ENCODE peak calls at places on chromosome 21, in four cellular contexts. X is K562, T is HepG2, L is GM12878. P is an unnamed sample.

GRCh38 chr21:33451634-33452071 is 28.1 kb downstream of the TMEM50B start:
- DNase-seq in X (no peak), T (peak), L (no peak), P (no peak)

GRCh38 chr21:27149034-27149433 is 182.1 kb upstream of the ADAMTS5 start:
- DNase-seq in L (no peak), T (no peak), X (no peak), P (no peak)

GRCh38 chr21:17257784-17258183 is 255.1 kb upstream of the CXADR start:
- DNase-seq in T (no peak), X (no peak), L (no peak), P (no peak)

GRCh38 chr21:19855522-19855921 is 1142.7 kb upstream of the NCAM2 start:
- DNase-seq in X (no peak), T (no peak), L (no peak), P (no peak)

GRCh38 chr21:32329331-32329730 is 30.7 kb downstream of the MRAP start:
- DNase-seq in T (no peak), X (no peak), L (no peak), P (no peak)

GRCh38 chr21:23694396-23694795 is 1912.9 kb downstream of the MRPL39 start:
- DNase-seq in T (no peak), X (no peak), L (no peak), P (no peak)

GRCh38 chr21:17554619-17555472 is 42.0 kb downstream of the CXADR start:
- DNase-seq in L (no peak), T (peak), X (peak), P (no peak)

GRCh38 chr21:8990326-8991087 is 1530.9 kb upstream of the TPTE start:
- DNase-seq in X (no peak), T (peak), L (no peak), P (no peak)

GRCh38 chr21:17725339-17725738 is 93.8 kb downstream of the C21orf91 start:
- DNase-seq in L (no peak), T (no peak), X (no peak), P (no peak)

GRCh38 chr21:16406355-16406754 is 676.6 kb downstream of the USP25 start:
- DNase-seq in X (no peak), L (no peak), T (no peak), P (no peak)

GRCh38 chr21:29372063-29372802 is 73.5 kb downstream of the BACH1 start:
- DNase-seq in T (peak), X (peak), L (peak), P (peak)

GRCh38 chr21:29154270-29154669 is 23.8 kb downstream of the MAP3K7CL start:
- DNase-seq in X (no peak), L (no peak), T (no peak), P (no peak)

GRCh38 chr21:33783173-33783572 is 132.4 kb downstream of the ATP5PO start:
- DNase-seq in L (no peak), X (no peak), T (no peak), P (no peak)

GRCh38 chr21:7947422-7947821 is 2574.0 kb upstream of the TPTE start:
- DNase-seq in L (no peak), X (no peak), T (no peak), P (no peak)

GRCh38 chr21:33231526-33231925 is 1.8 kb downstream of the IFNAR2 start:
- DNase-seq in L (no peak), X (no peak), T (no peak), P (no peak)

GRCh38 chr21:17387030-17387617 is 125.7 kb upstream of the CXADR start:
- DNase-seq in L (peak), T (peak), X (peak), P (peak)

GRCh38 chr21:40640427-40640826 is 206.5 kb downstream of the DSCAM start:
- DNase-seq in X (no peak), T (no peak), L (no peak), P (no peak)

GRCh38 chr21:29342394-29342957 is 43.8 kb downstream of the BACH1 start:
- DNase-seq in X (no peak), T (no peak), L (peak), P (no peak)

GRCh38 chr21:22138297-22139016 is 1140.2 kb downstream of the NCAM2 start:
- DNase-seq in L (no peak), T (no peak), X (no peak), P (no peak)

GRCh38 chr21:15063081-15063820 is 1.5 kb downstream of the NRIP1 start:
- DNase-seq in T (peak), L (no peak), X (peak), P (no peak)

GRCh38 chr21:29152936-29153335 is 22.5 kb downstream of the MAP3K7CL start:
- DNase-seq in T (no peak), L (no peak), X (no peak), P (no peak)

GRCh38 chr21:15204140-15204774 is 139.5 kb upstream of the NRIP1 start:
- DNase-seq in T (no peak), L (no peak), X (no peak), P (no peak)

GRCh38 chr21:40938078-40938477 is 91.1 kb upstream of the DSCAM start:
- DNase-seq in L (no peak), T (no peak), X (no peak), P (no peak)

GRCh38 chr21:23578027-23578426 is 2029.3 kb downstream of the MRPL39 start:
- DNase-seq in T (no peak), L (no peak), X (no peak), P (no peak)

GRCh38 chr21:16571594-16571993 is 841.8 kb downstream of the USP25 start:
- DNase-seq in X (no peak), T (no peak), L (no peak), P (no peak)

GRCh38 chr21:36454079-36454478 is 25.8 kb downstream of the CLDN14 start:
- DNase-seq in T (no peak), L (no peak), X (no peak), P (no peak)

GRCh38 chr21:33211732-33212131 is 18.0 kb upstream of the IFNAR2 start:
- DNase-seq in L (no peak), T (no peak), X (no peak), P (no peak)

GRCh38 chr21:29849735-29850176 is 90.0 kb downstream of the GRIK1 start:
- DNase-seq in X (peak), T (peak), L (peak), P (peak)

GRCh38 chr21:32979598-32980268 is 46.0 kb upstream of the OLIG2 start:
- DNase-seq in X (no peak), T (no peak), L (no peak), P (no peak)

GRCh38 chr21:32712043-32712442 is 15.8 kb downstream of the SYNJ1 start:
- DNase-seq in L (peak), X (no peak), T (no peak), P (no peak)

GRCh38 chr21:26732442-26733221 is 112.6 kb downstream of the ADAMTS1 start:
- DNase-seq in L (no peak), T (peak), X (no peak), P (peak)

GRCh38 chr21:44524412-44525371 is 15.3 kb downstream of the KRTAP10-1 start:
- DNase-seq in T (no peak), X (no peak), L (no peak), P (no peak)

GRCh38 chr21:44527156-44527982 is 12.6 kb downstream of the KRTAP10-1 start:
- DNase-seq in T (no peak), L (no peak), X (no peak), P (peak)

GRCh38 chr21:44527983-44528633 is 11.9 kb downstream of the KRTAP10-1 start:
- DNase-seq in T (no peak), L (no peak), X (no peak), P (peak)

GRCh38 chr21:44525431-44526095 is 14.4 kb downstream of the KRTAP10-1 start:
- DNase-seq in T (peak), L (no peak), X (no peak), P (no peak)

GRCh38 chr21:44526096-44526997 is 13.6 kb downstream of the KRTAP10-1 start:
- DNase-seq in X (no peak), T (peak), L (no peak), P (peak)
- TF ChIP-seq CBFB in X (no peak), T (no peak), L (no peak), P (no peak)

GRCh38 chr21:45979141-45979631 is 2.4 kb upstream of the COL6A1 start:
- DNase-seq in L (no peak), T (no peak), X (no peak), P (no peak)
- TF ChIP-seq CBFB in L (no peak), T (no peak), X (no peak), P (no peak)

GRCh38 chr21:42721341-42721824 is 68.0 kb downstream of the PDE9A start:
- DNase-seq in L (no peak), T (peak), X (no peak), P (no peak)
- TF ChIP-seq CBFB in L (no peak), T (no peak), X (no peak), P (no peak)

DNA sequence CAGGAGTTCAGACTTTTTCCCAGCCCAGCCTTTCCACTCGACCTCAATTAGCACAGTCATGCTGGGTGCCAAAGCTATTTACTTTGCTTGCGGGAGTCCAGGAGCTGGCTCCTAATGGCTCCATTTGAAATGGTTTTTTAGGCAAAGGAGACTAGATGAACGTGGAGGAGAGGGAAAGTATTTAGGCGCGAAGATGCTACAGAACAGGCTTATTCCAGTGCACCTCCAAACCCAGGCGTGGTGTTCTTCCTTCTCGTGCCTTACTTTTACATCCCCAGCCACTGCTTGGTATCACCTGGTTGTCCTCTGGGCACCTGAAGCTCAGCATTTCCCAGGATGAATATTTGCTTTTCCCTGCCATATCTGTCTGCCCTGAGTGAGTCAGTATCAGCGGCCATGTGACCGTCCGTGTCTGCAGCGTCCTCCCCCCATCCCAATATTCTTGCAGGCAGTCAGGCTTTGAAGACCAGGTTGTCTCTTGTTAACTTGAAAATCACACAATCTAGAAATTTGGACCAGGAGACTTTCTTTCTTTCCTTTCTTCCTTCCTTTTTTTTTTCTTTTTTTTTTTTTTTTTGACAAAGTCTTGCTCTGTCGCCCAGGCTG is 198.5 kb downstream of the DYRK1A start:
- DNase-seq in X (no peak), T (peak), L (no peak), P (peak)
- TF ChIP-seq CBFB in X (no peak), T (no peak), L (no peak), P (no peak)

GRCh38 chr21:25501996-25502665 is 105.2 kb downstream of the MRPL39 start:
- DNase-seq in L (peak), T (no peak), X (no peak), P (no peak)
- TF ChIP-seq CBFB in L (peak), T (no peak), X (no peak), P (no peak)

GRCh38 chr21:38945536-38946245 is 140.0 kb downstream of the ETS2 start:
- DNase-seq in L (no peak), X (no peak), T (no peak), P (peak)
- TF ChIP-seq CBFB in L (no peak), X (no peak), T (no peak), P (no peak)

GRCh38 chr21:34889287-34889536 is 159.9 kb downstream of the RUNX1 start:
- DNase-seq in X (no peak), T (peak), L (no peak), P (peak)
- TF ChIP-seq CBFB in X (no peak), T (no peak), L (no peak), P (no peak)

GRCh38 chr21:46049890-46050650 is 47.8 kb upstream of the COL6A2 start:
- DNase-seq in X (no peak), T (no peak), L (no peak), P (no peak)
- TF ChIP-seq CBFB in X (no peak), T (no peak), L (no peak), P (no peak)

DNA sequence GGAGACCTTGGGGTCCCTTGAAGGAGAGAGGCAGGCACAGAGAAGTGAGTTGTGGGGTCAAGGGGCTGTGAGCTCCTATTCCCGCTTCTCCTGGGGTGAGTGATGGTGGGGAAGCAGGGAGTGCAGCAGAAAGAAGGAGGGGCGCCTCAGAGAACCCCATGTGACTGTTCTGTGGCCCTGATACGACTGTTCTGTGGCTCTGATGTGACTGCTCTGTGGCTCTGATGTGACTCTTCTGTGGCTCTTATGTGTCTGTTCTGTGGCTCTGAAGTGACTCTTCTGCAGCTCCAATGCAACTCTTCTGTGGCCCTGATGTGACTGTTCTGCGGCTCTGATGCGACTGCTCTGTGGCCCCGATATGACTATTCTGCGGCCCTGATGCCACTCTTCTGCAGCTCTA is 29.9 kb upstream of the UMODL1 start:
- DNase-seq in T (no peak), L (no peak), X (no peak), P (no peak)
- TF ChIP-seq CBFB in T (no peak), L (no peak), X (no peak), P (no peak)

DNA sequence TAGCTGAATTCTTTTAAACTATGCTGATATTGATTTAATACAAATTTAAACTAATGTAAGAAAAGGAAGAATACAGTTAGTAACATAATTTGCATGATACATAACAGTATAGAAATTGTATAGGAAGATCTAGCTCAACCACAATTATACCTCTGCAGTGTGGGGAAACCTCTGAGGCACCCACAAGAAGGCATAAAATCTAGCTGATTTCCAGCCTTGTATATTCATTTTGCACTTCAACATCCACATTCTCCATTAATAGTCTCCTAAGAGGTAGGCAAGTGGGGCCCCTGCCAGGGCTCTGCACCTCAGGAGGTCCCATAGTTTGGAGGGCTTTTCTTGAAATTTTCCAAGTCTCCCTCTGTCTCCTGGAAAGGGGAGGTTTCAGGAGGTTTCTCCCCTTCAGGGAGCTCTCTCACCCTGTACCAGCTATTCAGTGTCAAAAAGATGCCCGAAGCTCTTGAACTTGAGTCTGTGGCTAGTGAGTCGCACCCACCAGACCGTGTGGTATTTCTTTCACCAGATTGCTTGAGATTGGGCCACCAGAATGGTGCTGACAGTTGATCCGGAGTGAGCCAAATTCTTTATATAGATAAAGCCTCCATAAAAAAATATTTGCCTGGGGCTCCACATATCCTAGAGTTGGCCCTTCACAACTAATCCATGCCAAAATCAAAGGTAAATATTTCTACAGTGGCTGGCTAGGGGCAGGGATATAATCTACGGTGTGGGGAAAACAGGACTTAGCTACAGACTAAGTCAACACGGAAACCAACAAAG is 108.2 kb downstream of the TIAM1 start:
- DNase-seq in X (no peak), L (no peak), T (no peak), P (no peak)
- TF ChIP-seq CBFB in X (no peak), L (no peak), T (no peak), P (no peak)